ENCODE peak calls at places on chromosomes 5 and 9, in ten cellular contexts. U is lower lobe of right lung, Z is choroid plexus epithelial cell, M is heart right ventricle, D is fibroblast of lung, L is mammary epithelial cell, B is IMR-90, E is AG04450, H is left lung, V is coronary artery. J is an unnamed sample.

GRCh38 chr9:12861035-12861434 is 86.2 kb downstream of the LURAP1L start:
- DNase-seq in U (no peak), Z (no peak), M (no peak), D (no peak), L (no peak), B (no peak), E (no peak), H (no peak), V (no peak), J (no peak)

GRCh38 chr5:154593091-154593490 is 115.1 kb upstream of the HAND1 start:
- DNase-seq in U (no peak), Z (peak), M (no peak), D (peak), L (peak), B (peak), E (no peak), H (no peak), V (no peak), J (no peak)

GRCh38 chr5:132916086-132916485 is 42.6 kb downstream of the LEAP2 start:
- DNase-seq in U (no peak), Z (no peak), M (no peak), D (no peak), L (no peak), B (no peak), E (no peak), H (no peak), V (no peak), J (no peak)

GRCh38 chr9:138003485-138004190 is 126.1 kb downstream of the CACNA1B start:
- DNase-seq in U (no peak), Z (no peak), M (no peak), D (no peak), L (no peak), B (no peak), E (no peak), H (no peak), V (no peak), J (no peak)

GRCh38 chr5:174327317-174327864 is 281.9 kb downstream of the NSG2 start:
- DNase-seq in U (peak), Z (peak), M (peak), D (peak), L (peak), B (peak), E (peak), H (peak), V (no peak), J (peak)

GRCh38 chr9:131590907-131591844 is 45.9 kb downstream of the PRRT1B start:
- DNase-seq in U (peak), Z (peak), M (peak), D (peak), L (peak), B (peak), E (peak), H (peak), V (peak), J (peak)

GRCh38 chr5:352639-353598 is 31.4 kb downstream of the AHRR start:
- DNase-seq in U (no peak), Z (no peak), M (no peak), D (no peak), L (no peak), B (no peak), E (no peak), H (no peak), V (peak), J (no peak)

GRCh38 chr5:155833282-155833681 is 493.7 kb upstream of the SGCD start:
- DNase-seq in U (no peak), Z (no peak), M (no peak), D (no peak), L (no peak), B (peak), E (no peak), H (no peak), V (no peak), J (no peak)

GRCh38 chr9:130672933-130673615 is 8.7 kb downstream of the PRDM12 start:
- DNase-seq in U (no peak), Z (no peak), M (no peak), D (no peak), L (no peak), B (no peak), E (no peak), H (no peak), V (peak), J (no peak)

GRCh38 chr9:103304797-103305196 is 309.7 kb downstream of the CYLC2 start:
- DNase-seq in U (no peak), Z (no peak), M (no peak), D (no peak), L (no peak), B (no peak), E (no peak), H (no peak), V (no peak), J (no peak)

GRCh38 chr5:51829691-51830090 is 446.4 kb downstream of the ISL1 start:
- DNase-seq in U (no peak), Z (no peak), M (no peak), D (no peak), L (peak), B (no peak), E (no peak), H (no peak), V (no peak), J (no peak)

GRCh38 chr9:30575218-30575617 is 1809.2 kb upstream of the ACO1 start:
- DNase-seq in U (no peak), Z (no peak), M (no peak), D (no peak), L (no peak), B (no peak), E (no peak), H (no peak), V (no peak), J (no peak)

GRCh38 chr5:88941581-88941980 is 58.6 kb upstream of the MEF2C start:
- DNase-seq in U (no peak), Z (no peak), M (no peak), D (no peak), L (no peak), B (no peak), E (no peak), H (no peak), V (no peak), J (no peak)

GRCh38 chr5:14167211-14167845 is 24.2 kb downstream of the TRIO start:
- DNase-seq in U (no peak), Z (peak), M (no peak), D (peak), L (peak), B (peak), E (no peak), H (no peak), V (no peak), J (no peak)

GRCh38 chr9:137147793-137148160 is 8.8 kb downstream of the GRIN1 start:
- DNase-seq in U (no peak), Z (no peak), M (no peak), D (no peak), L (no peak), B (no peak), E (no peak), H (no peak), V (no peak), J (no peak)

GRCh38 chr5:157245477-157245876 is 20.4 kb upstream of the CYFIP2 start:
- DNase-seq in U (no peak), Z (no peak), M (no peak), D (peak), L (no peak), B (no peak), E (no peak), H (no peak), V (no peak), J (no peak)

GRCh38 chr5:6379246-6379645 is 899 bp upstream of the MED10 start:
- DNase-seq in U (no peak), Z (no peak), M (no peak), D (no peak), L (no peak), B (no peak), E (no peak), H (no peak), V (peak), J (no peak)

GRCh38 chr5:175230299-175230698 is 213.7 kb downstream of the DRD1 start:
- DNase-seq in U (no peak), Z (no peak), M (no peak), D (peak), L (no peak), B (no peak), E (no peak), H (no peak), V (no peak), J (no peak)

DNA sequence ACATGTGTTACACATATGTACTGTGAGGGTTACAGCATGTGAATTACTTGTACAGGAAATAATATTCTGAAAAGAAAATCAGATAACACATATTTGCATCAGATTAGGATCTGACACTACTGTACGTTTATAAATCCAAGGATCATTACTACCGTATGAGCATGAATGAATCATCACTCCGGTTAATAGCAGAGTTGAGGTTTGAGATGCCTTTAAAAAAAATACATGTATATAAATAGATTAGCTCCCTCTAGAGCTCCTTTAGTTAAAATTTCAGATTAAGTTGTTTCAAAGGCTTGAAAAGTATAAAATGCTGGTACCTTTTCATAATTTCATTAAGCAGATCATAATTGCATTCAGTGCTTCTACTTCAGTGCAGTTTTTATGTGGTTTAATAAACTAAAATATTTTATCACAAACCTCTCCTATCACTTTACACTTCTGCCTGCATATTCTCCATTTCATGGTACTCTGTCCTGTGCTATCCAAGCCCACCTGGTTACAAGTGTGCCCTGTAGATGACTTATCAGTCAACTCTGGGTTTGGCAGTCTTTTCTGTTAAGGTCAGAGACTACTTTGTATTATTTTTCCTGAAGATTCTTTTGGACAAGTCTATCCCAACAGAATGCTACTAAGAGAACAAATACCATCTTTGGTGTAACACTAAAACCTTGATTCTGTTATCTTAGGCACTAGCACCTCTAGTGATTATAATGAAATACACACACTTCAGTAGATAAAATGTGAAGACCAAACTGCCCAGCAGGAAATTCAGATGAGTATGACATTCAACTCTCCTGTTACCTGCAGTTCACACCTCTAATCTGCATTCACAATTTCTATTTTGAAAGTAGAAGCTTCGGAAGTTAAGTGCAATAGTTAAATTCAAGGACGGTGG is 48.0 kb upstream of the POU5F2 start:
- DNase-seq in U (no peak), Z (peak), M (no peak), D (peak), L (peak), B (peak), E (peak), H (no peak), V (no peak), J (peak)
- TF ChIP-seq CTCF in U (no peak), Z (peak), M (no peak), D (no peak), L (no peak), B (peak), E (peak), H (no peak), V (no peak), J (peak)

GRCh38 chr9:109776391-109776790 is 3.6 kb upstream of the PALM2AKAP2 start:
- DNase-seq in U (no peak), Z (no peak), M (no peak), D (no peak), L (peak), B (no peak), E (no peak), H (no peak), V (no peak), J (no peak)

GRCh38 chr9:109779711-109780452 is at the start of gene PALM2AKAP2:
- DNase-seq in U (peak), Z (peak), M (peak), D (peak), L (peak), B (peak), E (no peak), H (peak), V (peak), J (no peak)

GRCh38 chr9:109781541-109782197 is 1.7 kb downstream of the PALM2AKAP2 start:
- DNase-seq in U (no peak), Z (peak), M (no peak), D (peak), L (no peak), B (peak), E (no peak), H (no peak), V (no peak), J (no peak)

GRCh38 chr9:109780453-109781033 is 545 bp downstream of the PALM2AKAP2 start:
- DNase-seq in U (no peak), Z (peak), M (no peak), D (peak), L (peak), B (no peak), E (no peak), H (no peak), V (no peak), J (no peak)

GRCh38 chr9:109781086-109781485 is 1.1 kb downstream of the PALM2AKAP2 start:
- DNase-seq in U (no peak), Z (peak), M (no peak), D (no peak), L (no peak), B (no peak), E (no peak), H (no peak), V (no peak), J (no peak)
- H3K4me3 ChIP-seq in U (peak), Z (peak), M (peak), D (peak), L (peak), B (peak), E (peak), H (peak), V (peak), J (no peak)

GRCh38 chr9:35658894-35659220 is 765 bp downstream of the CCDC107 start:
- DNase-seq in U (no peak), Z (peak), M (peak), D (peak), L (peak), B (peak), E (no peak), H (no peak), V (no peak), J (no peak)

GRCh38 chr9:35656841-35657326 is 935 bp downstream of the RMRP start:
- DNase-seq in U (no peak), Z (no peak), M (no peak), D (no peak), L (no peak), B (no peak), E (no peak), H (no peak), V (no peak), J (no peak)

GRCh38 chr9:35656340-35656739 is 1.5 kb downstream of the RMRP start:
- DNase-seq in U (no peak), Z (no peak), M (no peak), D (no peak), L (no peak), B (no peak), E (no peak), H (no peak), V (no peak), J (no peak)

GRCh38 chr9:35658144-35658893 is at the start of gene CCDC107:
- DNase-seq in U (peak), Z (peak), M (peak), D (peak), L (peak), B (peak), E (no peak), H (peak), V (no peak), J (peak)

GRCh38 chr9:35657327-35658143 is at the start of gene RMRP:
- DNase-seq in U (peak), Z (peak), M (peak), D (peak), L (peak), B (peak), E (peak), H (peak), V (peak), J (peak)
- TF ChIP-seq CTCF in U (peak), Z (peak), M (no peak), D (no peak), L (peak), B (peak), E (peak), H (peak), V (no peak), J (peak)

GRCh38 chr9:2159521-2160417 is 144.6 kb downstream of the SMARCA2 start:
- DNase-seq in U (no peak), Z (peak), M (no peak), D (no peak), L (peak), B (peak), E (no peak), H (no peak), V (no peak), J (no peak)

GRCh38 chr9:2158111-2158610 is 143.0 kb downstream of the SMARCA2 start:
- DNase-seq in U (peak), Z (peak), M (peak), D (peak), L (peak), B (peak), E (no peak), H (peak), V (no peak), J (peak)

GRCh38 chr9:2155966-2156365 is 140.8 kb downstream of the SMARCA2 start:
- DNase-seq in U (no peak), Z (no peak), M (no peak), D (no peak), L (peak), B (no peak), E (no peak), H (no peak), V (no peak), J (no peak)

GRCh38 chr9:2158729-2159128 is 143.6 kb downstream of the SMARCA2 start:
- DNase-seq in U (no peak), Z (peak), M (no peak), D (no peak), L (no peak), B (no peak), E (no peak), H (no peak), V (no peak), J (no peak)

GRCh38 chr9:2157277-2158105 is 142.3 kb downstream of the SMARCA2 start:
- DNase-seq in U (peak), Z (peak), M (peak), D (peak), L (peak), B (peak), E (no peak), H (peak), V (no peak), J (no peak)
- H3K4me3 ChIP-seq in U (peak), Z (peak), M (peak), D (peak), L (peak), B (peak), E (peak), H (peak), V (peak), J (peak)

GRCh38 chr9:108019821-108020220 is 530.3 kb upstream of the KLF4 start:
- DNase-seq in U (no peak), Z (no peak), M (no peak), D (no peak), L (peak), B (no peak), E (no peak), H (no peak), V (no peak), J (no peak)
- TF ChIP-seq CTCF in U (no peak), Z (no peak), M (no peak), D (no peak), L (no peak), B (no peak), E (no peak), H (no peak), V (no peak), J (no peak)